ENCODE peak calls at places on chromosomes 5 and 9, in five cellular contexts. N is K562, L is HCT116, S is GM12878, F is SK-N-SH. D is an unnamed sample.

GRCh38 chr9:34611811-34612787 is at the start of gene RPP25L:
- DNase-seq in S (no peak), L (peak), F (peak), N (peak), D (peak)

GRCh38 chr5:120901199-120901598 is 437.1 kb downstream of the PRR16 start:
- DNase-seq in N (no peak), F (no peak), S (no peak), L (no peak), D (peak)

GRCh38 chr9:31084331-31084730 is 1300.1 kb upstream of the ACO1 start:
- DNase-seq in N (no peak), L (no peak), F (no peak), S (no peak), D (no peak)

GRCh38 chr9:89519393-89519805 is 21.5 kb upstream of the SEMA4D start:
- DNase-seq in F (no peak), S (no peak), L (peak), N (no peak), D (peak)

GRCh38 chr5:44809956-44810276 is 1.2 kb downstream of the MRPS30 start:
- DNase-seq in L (no peak), S (no peak), F (no peak), N (no peak), D (no peak)

GRCh38 chr5:172816887-172817418 is 17.1 kb upstream of the ERGIC1 start:
- DNase-seq in L (no peak), F (no peak), N (peak), S (no peak), D (no peak)

GRCh38 chr5:9052421-9052820 is 493.5 kb downstream of the SEMA5A start:
- DNase-seq in N (no peak), F (no peak), L (no peak), S (no peak), D (no peak)

GRCh38 chr9:1217076-1217475 is 166.9 kb downstream of the DMRT2 start:
- DNase-seq in F (no peak), N (no peak), L (no peak), S (no peak), D (no peak)

GRCh38 chr9:13278368-13279246 is 885 bp downstream of the MPDZ start:
- DNase-seq in S (no peak), N (peak), L (no peak), F (peak), D (peak)

GRCh38 chr5:138611295-138612220 is 36.4 kb upstream of the HSPA9 start:
- DNase-seq in S (no peak), L (no peak), F (peak), N (peak), D (peak)

GRCh38 chr9:93480728-93481324 is 27.4 kb upstream of the FAM120AOS start:
- DNase-seq in F (peak), L (no peak), N (no peak), S (no peak), D (no peak)

GRCh38 chr9:95511952-95512750 is 4.6 kb downstream of the PTCH1 start:
- DNase-seq in N (peak), S (no peak), F (peak), L (no peak), D (no peak)

GRCh38 chr9:15417626-15418025 is 5.0 kb upstream of the SNAPC3 start:
- DNase-seq in S (no peak), L (no peak), N (no peak), F (no peak), D (no peak)

GRCh38 chr5:65704608-65705239 is 17.2 kb downstream of the SGTB start:
- DNase-seq in L (no peak), N (no peak), S (no peak), F (peak), D (no peak)

GRCh38 chr5:40678021-40678939 is 1.4 kb upstream of the PTGER4 start:
- DNase-seq in F (no peak), N (no peak), L (no peak), S (no peak), D (no peak)

GRCh38 chr5:59065551-59065950 is 482.7 kb downstream of the RAB3C start:
- DNase-seq in L (no peak), F (no peak), S (no peak), N (no peak), D (no peak)

GRCh38 chr9:21564186-21564585 is 82.1 kb upstream of the IFNE start:
- DNase-seq in F (no peak), L (no peak), N (no peak), S (no peak), D (no peak)

GRCh38 chr5:74167206-74167929 is 473.2 kb downstream of the ENC1 start:
- DNase-seq in F (no peak), N (no peak), S (no peak), L (no peak), D (no peak)

GRCh38 chr9:109098221-109098959 is 21.4 kb downstream of the TMEM245 start:
- DNase-seq in N (peak), S (no peak), L (no peak), F (peak), D (peak)

GRCh38 chr9:89364664-89365531 is 46.6 kb downstream of the SECISBP2 start:
- DNase-seq in S (no peak), F (no peak), L (no peak), N (no peak), D (no peak)

GRCh38 chr5:95727764-95728191 is 3.4 kb upstream of the RHOBTB3 start:
- DNase-seq in N (no peak), L (no peak), S (peak), F (peak), D (no peak)

GRCh38 chr5:56951131-56951945 is 585 bp downstream of the MIER3 start:
- DNase-seq in L (no peak), N (peak), F (peak), S (no peak), D (peak)

GRCh38 chr5:177089825-177090641 is 3.3 kb downstream of the FGFR4 start:
- DNase-seq in F (no peak), N (no peak), S (no peak), L (no peak), D (no peak)

GRCh38 chr9:129136446-129137049 is 25.3 kb downstream of the PTPA start:
- DNase-seq in L (no peak), F (no peak), N (no peak), S (no peak), D (no peak)

GRCh38 chr9:2134391-2134790 is 119.2 kb downstream of the SMARCA2 start:
- DNase-seq in S (no peak), F (no peak), L (no peak), N (no peak), D (no peak)

GRCh38 chr5:80964919-80965318 is 4.8 kb downstream of the RASGRF2 start:
- DNase-seq in L (no peak), N (no peak), F (no peak), S (no peak), D (no peak)

GRCh38 chr5:80963521-80963895 is 3.3 kb downstream of the RASGRF2 start:
- DNase-seq in S (no peak), N (no peak), L (no peak), F (no peak), D (no peak)

GRCh38 chr5:80964491-80964890 is 4.3 kb downstream of the RASGRF2 start:
- DNase-seq in L (no peak), F (no peak), N (no peak), S (no peak), D (no peak)

GRCh38 chr5:80963966-80964481 is 3.9 kb downstream of the RASGRF2 start:
- DNase-seq in L (no peak), F (no peak), S (no peak), N (no peak), D (no peak)

GRCh38 chr5:80967500-80968181 is 7.5 kb downstream of the RASGRF2 start:
- DNase-seq in S (no peak), F (no peak), N (no peak), L (no peak), D (peak)
- TF ChIP-seq JUND in S (no peak), F (peak), N (no peak), L (peak), D (no peak)

DNA sequence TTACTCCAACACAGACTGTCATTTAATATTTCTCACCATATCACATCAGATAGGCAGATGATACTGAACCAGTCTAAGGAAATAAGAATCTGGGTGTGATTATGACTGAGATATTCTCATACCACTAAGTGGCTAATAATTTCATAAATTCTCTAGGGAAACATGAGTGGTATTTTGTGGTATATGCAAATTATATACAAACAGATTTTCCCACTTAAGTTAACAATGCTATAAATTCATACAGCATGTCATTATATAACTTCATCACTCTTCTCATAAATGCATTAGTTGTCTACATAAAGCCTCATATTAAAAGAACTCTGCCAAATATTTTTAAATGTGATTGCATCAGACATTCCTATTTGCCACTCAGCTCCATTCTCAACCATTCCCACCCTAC is 226.6 kb downstream of the TLE1 start:
- DNase-seq in S (no peak), N (no peak), F (no peak), L (no peak), D (no peak)
- TF ChIP-seq JUND in S (no peak), N (no peak), F (no peak), L (no peak), D (no peak)

GRCh38 chr9:112784020-112784788 is 33.6 kb downstream of the SNX30 start:
- DNase-seq in N (no peak), F (peak), L (no peak), S (no peak), D (peak)

GRCh38 chr9:112785981-112786380 is 35.4 kb downstream of the SNX30 start:
- DNase-seq in F (no peak), N (no peak), L (no peak), S (no peak), D (no peak)

GRCh38 chr9:112780637-112781036 is 30.1 kb downstream of the SNX30 start:
- DNase-seq in N (no peak), S (no peak), L (no peak), F (no peak), D (no peak)

GRCh38 chr9:112782218-112782617 is 31.7 kb downstream of the SNX30 start:
- DNase-seq in F (no peak), N (no peak), L (no peak), S (no peak), D (no peak)

DNA sequence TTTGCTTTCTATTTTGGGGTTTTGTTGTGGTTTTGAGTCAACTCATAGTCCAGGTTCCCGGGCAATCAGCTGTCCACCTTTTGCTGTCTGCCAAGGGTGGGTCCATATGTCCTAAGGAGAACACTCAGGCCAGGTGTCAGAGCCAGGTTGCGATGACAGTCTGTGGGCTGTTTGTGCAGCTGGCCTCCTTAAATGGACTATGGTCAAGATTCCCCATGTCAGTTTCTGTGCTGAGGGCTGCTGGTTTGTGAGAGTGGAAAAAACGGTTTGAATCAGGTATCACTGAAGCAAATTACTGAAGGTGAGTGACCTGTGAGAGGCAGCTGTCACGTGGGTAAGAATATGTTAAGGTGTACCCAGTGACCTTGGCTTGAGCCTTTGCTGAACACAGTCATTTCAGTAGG is 33.0 kb downstream of the SNX30 start:
- DNase-seq in F (no peak), S (no peak), L (no peak), N (no peak), D (no peak)
- TF ChIP-seq JUND in F (no peak), S (no peak), L (no peak), N (no peak), D (no peak)

DNA sequence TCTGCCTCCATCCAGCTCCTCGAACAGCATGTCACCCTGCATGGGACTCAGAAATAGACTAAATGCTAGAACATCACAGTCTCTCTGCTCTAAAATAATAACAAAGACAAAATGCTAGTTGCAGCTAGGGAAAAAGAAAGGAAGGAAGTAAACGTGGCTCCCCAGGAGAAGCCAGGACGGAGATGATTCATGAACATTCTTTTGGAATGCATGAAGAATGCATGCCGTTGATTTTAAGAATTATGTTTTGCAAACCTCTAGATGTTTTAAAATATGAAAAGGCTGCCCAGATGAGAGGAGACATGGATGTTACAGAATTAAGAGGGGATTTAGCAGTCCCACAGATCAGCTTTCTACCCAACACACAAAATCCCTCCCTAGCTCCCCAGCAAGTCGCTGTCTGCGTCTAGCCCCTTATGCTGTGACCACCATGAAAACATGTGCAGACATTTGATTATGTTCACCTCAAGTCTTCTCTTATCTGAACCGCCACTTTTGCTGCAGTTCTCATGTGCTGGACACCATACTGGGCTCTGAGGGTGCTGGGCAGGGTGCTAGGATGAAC is 139.4 kb upstream of the LMX1B start:
- DNase-seq in N (no peak), F (no peak), S (no peak), L (no peak), D (no peak)
- TF ChIP-seq JUND in N (no peak), F (peak), S (no peak), L (no peak), D (no peak)